ENCODE peak calls at places on chromosomes 6 and 20, in eight cellular contexts. One of them, this sample, is unnamed.

GRCh38 chr20:48694466-48694865 is 133.3 kb downstream of the PREX1 start:
- DNase-seq in GM03348: no peak
- DNase-seq in NCI-H774: no peak
- DNase-seq in bronchial epithelial cell: no peak
- DNase-seq in left ventricle myocardium inferior: no peak
- DNase-seq in sciatic nerve: no peak
- DNase-seq in astrocyte: no peak
- DNase-seq in dermis microvascular lymphatic vessel endothelial cell: no peak
- DNase-seq in this sample: no peak

GRCh38 chr6:151911401-151911800 is 103.9 kb downstream of the ESR1 start:
- DNase-seq in bronchial epithelial cell: peak; percentile 64
- DNase-seq in astrocyte: no peak
- DNase-seq in dermis microvascular lymphatic vessel endothelial cell: no peak
- DNase-seq in sciatic nerve: no peak
- DNase-seq in left ventricle myocardium inferior: no peak
- DNase-seq in NCI-H774: no peak
- DNase-seq in GM03348: peak; percentile 13
- DNase-seq in this sample: no peak

GRCh38 chr20:51100617-51101016 is 77.7 kb upstream of the KCNG1 start:
- DNase-seq in GM03348: no peak
- DNase-seq in sciatic nerve: no peak
- DNase-seq in bronchial epithelial cell: no peak
- DNase-seq in NCI-H774: no peak
- DNase-seq in astrocyte: no peak
- DNase-seq in left ventricle myocardium inferior: no peak
- DNase-seq in dermis microvascular lymphatic vessel endothelial cell: no peak
- DNase-seq in this sample: no peak

GRCh38 chr20:17953935-17954334 is 14.7 kb downstream of the SNX5 start:
- DNase-seq in dermis microvascular lymphatic vessel endothelial cell: no peak
- DNase-seq in NCI-H774: no peak
- DNase-seq in bronchial epithelial cell: no peak
- DNase-seq in left ventricle myocardium inferior: no peak
- DNase-seq in GM03348: no peak
- DNase-seq in sciatic nerve: no peak
- DNase-seq in astrocyte: no peak
- DNase-seq in this sample: no peak

GRCh38 chr20:4086771-4087677 is 71.7 kb upstream of the RNF24 start:
- DNase-seq in bronchial epithelial cell: no peak
- DNase-seq in left ventricle myocardium inferior: no peak
- DNase-seq in NCI-H774: no peak
- DNase-seq in dermis microvascular lymphatic vessel endothelial cell: no peak
- DNase-seq in sciatic nerve: no peak
- DNase-seq in GM03348: no peak
- DNase-seq in astrocyte: no peak
- DNase-seq in this sample: no peak

GRCh38 chr6:155177369-155177961 is 86.3 kb upstream of the CLDN20 start:
- DNase-seq in bronchial epithelial cell: peak; percentile 61
- DNase-seq in sciatic nerve: no peak
- DNase-seq in dermis microvascular lymphatic vessel endothelial cell: peak; percentile 82
- DNase-seq in left ventricle myocardium inferior: no peak
- DNase-seq in astrocyte: peak; percentile 36
- DNase-seq in GM03348: peak; percentile 57
- DNase-seq in NCI-H774: peak; percentile 55
- DNase-seq in this sample: peak; percentile 51

GRCh38 chr6:150250826-150251225 is 108.0 kb downstream of the PPP1R14C start:
- DNase-seq in dermis microvascular lymphatic vessel endothelial cell: no peak
- DNase-seq in GM03348: peak; percentile 89
- DNase-seq in sciatic nerve: no peak
- DNase-seq in left ventricle myocardium inferior: no peak
- DNase-seq in NCI-H774: no peak
- DNase-seq in bronchial epithelial cell: peak; percentile 99
- DNase-seq in astrocyte: peak; percentile 80
- DNase-seq in this sample: no peak

GRCh38 chr6:3918474-3918873 is 69.3 kb downstream of the FAM50B start:
- DNase-seq in sciatic nerve: no peak
- DNase-seq in GM03348: no peak
- DNase-seq in NCI-H774: no peak
- DNase-seq in dermis microvascular lymphatic vessel endothelial cell: no peak
- DNase-seq in left ventricle myocardium inferior: no peak
- DNase-seq in bronchial epithelial cell: no peak
- DNase-seq in astrocyte: no peak
- DNase-seq in this sample: no peak

GRCh38 chr20:56362833-56363413 is 4.1 kb downstream of the FAM210B start:
- DNase-seq in GM03348: no peak
- DNase-seq in bronchial epithelial cell: no peak
- DNase-seq in sciatic nerve: no peak
- DNase-seq in dermis microvascular lymphatic vessel endothelial cell: peak; percentile 62
- DNase-seq in NCI-H774: no peak
- DNase-seq in left ventricle myocardium inferior: no peak
- DNase-seq in astrocyte: no peak
- DNase-seq in this sample: no peak

GRCh38 chr20:62376112-62377063 is 9.3 kb upstream of the LAMA5 start:
- DNase-seq in GM03348: no peak
- DNase-seq in left ventricle myocardium inferior: no peak
- DNase-seq in sciatic nerve: no peak
- DNase-seq in bronchial epithelial cell: peak; percentile 56
- DNase-seq in dermis microvascular lymphatic vessel endothelial cell: peak; percentile 50
- DNase-seq in NCI-H774: no peak
- DNase-seq in astrocyte: no peak
- DNase-seq in this sample: no peak

GRCh38 chr6:12134991-12135390 is 122.9 kb downstream of the HIVEP1 start:
- DNase-seq in left ventricle myocardium inferior: no peak
- DNase-seq in bronchial epithelial cell: no peak
- DNase-seq in NCI-H774: no peak
- DNase-seq in sciatic nerve: no peak
- DNase-seq in astrocyte: no peak
- DNase-seq in dermis microvascular lymphatic vessel endothelial cell: no peak
- DNase-seq in GM03348: no peak
- DNase-seq in this sample: no peak

GRCh38 chr20:12835999-12836398 is 172.8 kb upstream of the SPTLC3 start:
- DNase-seq in astrocyte: no peak
- DNase-seq in NCI-H774: no peak
- DNase-seq in bronchial epithelial cell: peak; percentile 78
- DNase-seq in left ventricle myocardium inferior: no peak
- DNase-seq in GM03348: no peak
- DNase-seq in dermis microvascular lymphatic vessel endothelial cell: no peak
- DNase-seq in sciatic nerve: no peak
- DNase-seq in this sample: no peak

GRCh38 chr6:106085984-106086832 is at the start of gene PRDM1:
- DNase-seq in astrocyte: peak; percentile 62
- DNase-seq in sciatic nerve: peak; percentile 88
- DNase-seq in NCI-H774: peak; percentile 89
- DNase-seq in left ventricle myocardium inferior: peak; percentile 71
- DNase-seq in dermis microvascular lymphatic vessel endothelial cell: peak; percentile 56
- DNase-seq in GM03348: peak; percentile 68
- DNase-seq in bronchial epithelial cell: peak; percentile 84
- DNase-seq in this sample: peak; percentile 64

GRCh38 chr6:111791415-111791814 is 81.8 kb downstream of the FYN start:
- DNase-seq in sciatic nerve: no peak
- DNase-seq in GM03348: peak; percentile 53
- DNase-seq in left ventricle myocardium inferior: no peak
- DNase-seq in NCI-H774: no peak
- DNase-seq in dermis microvascular lymphatic vessel endothelial cell: no peak
- DNase-seq in astrocyte: peak; percentile 73
- DNase-seq in bronchial epithelial cell: no peak
- DNase-seq in this sample: no peak

GRCh38 chr6:12137480-12137879 is 125.4 kb downstream of the HIVEP1 start:
- DNase-seq in sciatic nerve: peak; percentile 69
- DNase-seq in astrocyte: peak; percentile 69
- DNase-seq in NCI-H774: peak; percentile 11
- DNase-seq in bronchial epithelial cell: peak; percentile 56
- DNase-seq in GM03348: peak; percentile 70
- DNase-seq in dermis microvascular lymphatic vessel endothelial cell: peak; percentile 85
- DNase-seq in left ventricle myocardium inferior: peak; percentile 22
- DNase-seq in this sample: peak; percentile 17

GRCh38 chr6:52415917-52416628 is 4.1 kb upstream of the EFHC1 start:
- DNase-seq in left ventricle myocardium inferior: no peak
- DNase-seq in dermis microvascular lymphatic vessel endothelial cell: peak; percentile 76
- DNase-seq in bronchial epithelial cell: peak; percentile 30
- DNase-seq in NCI-H774: no peak
- DNase-seq in astrocyte: peak; percentile 20
- DNase-seq in sciatic nerve: no peak
- DNase-seq in GM03348: no peak
- DNase-seq in this sample: no peak

GRCh38 chr20:32516985-32517873 is 67.9 kb downstream of the NOL4L start:
- DNase-seq in dermis microvascular lymphatic vessel endothelial cell: peak; percentile 62
- DNase-seq in NCI-H774: no peak
- DNase-seq in GM03348: no peak
- DNase-seq in bronchial epithelial cell: no peak
- DNase-seq in sciatic nerve: no peak
- DNase-seq in left ventricle myocardium inferior: no peak
- DNase-seq in astrocyte: no peak
- DNase-seq in this sample: no peak

GRCh38 chr20:47502271-47502730 is 614 bp downstream of the NCOA3 start:
- DNase-seq in sciatic nerve: peak; percentile 64
- DNase-seq in NCI-H774: no peak
- DNase-seq in left ventricle myocardium inferior: peak; percentile 29
- DNase-seq in astrocyte: no peak
- DNase-seq in GM03348: peak; percentile 36
- DNase-seq in bronchial epithelial cell: no peak
- DNase-seq in dermis microvascular lymphatic vessel endothelial cell: peak; percentile 12
- DNase-seq in this sample: no peak

GRCh38 chr6:18561006-18561750 is 174.0 kb downstream of the RNF144B start:
- DNase-seq in dermis microvascular lymphatic vessel endothelial cell: no peak
- DNase-seq in astrocyte: no peak
- DNase-seq in NCI-H774: no peak
- DNase-seq in bronchial epithelial cell: no peak
- DNase-seq in left ventricle myocardium inferior: no peak
- DNase-seq in sciatic nerve: no peak
- DNase-seq in GM03348: no peak
- DNase-seq in this sample: no peak

GRCh38 chr6:135210632-135211305 is 29.7 kb downstream of the MYB start:
- DNase-seq in left ventricle myocardium inferior: no peak
- DNase-seq in astrocyte: no peak
- DNase-seq in NCI-H774: no peak
- DNase-seq in sciatic nerve: no peak
- DNase-seq in bronchial epithelial cell: no peak
- DNase-seq in GM03348: no peak
- DNase-seq in dermis microvascular lymphatic vessel endothelial cell: no peak
- DNase-seq in this sample: no peak

GRCh38 chr20:17612287-17612974 is 42.6 kb downstream of the DSTN start:
- DNase-seq in bronchial epithelial cell: peak; percentile 45
- DNase-seq in left ventricle myocardium inferior: no peak
- DNase-seq in dermis microvascular lymphatic vessel endothelial cell: peak; percentile 39
- DNase-seq in GM03348: peak; percentile 54
- DNase-seq in NCI-H774: no peak
- DNase-seq in astrocyte: peak; percentile 47
- DNase-seq in sciatic nerve: no peak
- DNase-seq in this sample: no peak

GRCh38 chr6:53306819-53307347 is 41.9 kb downstream of the ELOVL5 start:
- DNase-seq in NCI-H774: no peak
- DNase-seq in astrocyte: peak; percentile 75
- DNase-seq in bronchial epithelial cell: peak; percentile 93
- DNase-seq in GM03348: no peak
- DNase-seq in left ventricle myocardium inferior: no peak
- DNase-seq in sciatic nerve: no peak
- DNase-seq in dermis microvascular lymphatic vessel endothelial cell: peak; percentile 56
- DNase-seq in this sample: no peak

GRCh38 chr20:37992802-37993538 is 40.3 kb downstream of the TTI1 start:
- DNase-seq in sciatic nerve: no peak
- DNase-seq in astrocyte: peak; percentile 86
- DNase-seq in NCI-H774: no peak
- DNase-seq in left ventricle myocardium inferior: peak; percentile 39
- DNase-seq in GM03348: peak; percentile 86
- DNase-seq in bronchial epithelial cell: peak; percentile 92
- DNase-seq in dermis microvascular lymphatic vessel endothelial cell: peak; percentile 40
- DNase-seq in this sample: peak; percentile 17

GRCh38 chr6:152983637-152984386 is 971 bp upstream of the FBXO5 start:
- DNase-seq in left ventricle myocardium inferior: peak; percentile 94
- DNase-seq in GM03348: peak; percentile 58
- DNase-seq in astrocyte: peak; percentile 70
- DNase-seq in bronchial epithelial cell: peak; percentile 78
- DNase-seq in dermis microvascular lymphatic vessel endothelial cell: peak; percentile 80
- DNase-seq in NCI-H774: peak; percentile 98
- DNase-seq in sciatic nerve: peak; percentile 88
- DNase-seq in this sample: peak; percentile 62

GRCh38 chr20:60677819-60678218 is 574.2 kb upstream of the CDH4 start:
- DNase-seq in bronchial epithelial cell: no peak
- DNase-seq in left ventricle myocardium inferior: no peak
- DNase-seq in dermis microvascular lymphatic vessel endothelial cell: no peak
- DNase-seq in astrocyte: no peak
- DNase-seq in GM03348: no peak
- DNase-seq in sciatic nerve: no peak
- DNase-seq in NCI-H774: no peak
- DNase-seq in this sample: no peak

GRCh38 chr20:64005394-64005793 is 24.5 kb downstream of the PRPF6 start:
- DNase-seq in left ventricle myocardium inferior: no peak
- DNase-seq in bronchial epithelial cell: no peak
- DNase-seq in dermis microvascular lymphatic vessel endothelial cell: no peak
- DNase-seq in astrocyte: no peak
- DNase-seq in sciatic nerve: no peak
- DNase-seq in NCI-H774: no peak
- DNase-seq in GM03348: no peak
- DNase-seq in this sample: no peak

This sample was measured in COR-L47.